ENCODE peak calls at places on chromosomes 6 and 20, in nine cellular contexts. X is AG10803; S is brain microvascular endothelial cell; T is activated naive CD4-positive, alpha-beta T cell; D is IMR-90; J is activated CD8-positive, alpha-beta T cell treated with anti-CD3 and anti-CD28 coated beads for 36 hours; H is amniotic stem cell; I is astrocyte of the hippocampus; K is NCI-H1436 treated with DMSO at 0.1 percent for 48 hours. Z is an unnamed sample.

GRCh38 chr6:41103792-41104324 is 31.1 kb downstream of the NFYA start:
- DNase-seq in H (no peak), T (no peak), X (no peak), D (no peak), I (no peak), J (no peak), S (no peak), K (no peak), Z (no peak)

GRCh38 chr6:5506575-5506974 is 245.3 kb downstream of the FARS2 start:
- DNase-seq in X (no peak), H (no peak), T (no peak), J (no peak), K (no peak), I (no peak), D (no peak), S (no peak), Z (no peak)

GRCh38 chr6:29958046-29958445 is 15.7 kb downstream of the HLA-A start:
- DNase-seq in J (no peak), D (no peak), H (no peak), T (no peak), X (no peak), S (no peak), I (no peak), K (no peak), Z (no peak)

GRCh38 chr6:21396313-21396712 is 197.2 kb upstream of the SOX4 start:
- DNase-seq in H (no peak), J (no peak), D (peak), K (no peak), I (peak), T (no peak), X (peak), S (peak), Z (no peak)

GRCh38 chr6:167855825-167856425 is 29.2 kb downstream of the AFDN start:
- DNase-seq in K (no peak), X (peak), H (peak), S (peak), J (no peak), T (no peak), I (peak), D (peak), Z (no peak)

GRCh38 chr6:7469696-7470095 is 71.8 kb upstream of the DSP start:
- DNase-seq in X (peak), K (no peak), I (peak), T (no peak), H (no peak), D (peak), J (no peak), S (no peak), Z (no peak)

GRCh38 chr20:41617059-41617921 is 887 bp downstream of the CHD6 start:
- DNase-seq in S (peak), T (no peak), J (peak), K (no peak), I (peak), H (no peak), D (peak), X (peak), Z (peak)

GRCh38 chr20:60271597-60271996 is 313.4 kb downstream of the CDH26 start:
- DNase-seq in S (no peak), H (no peak), T (no peak), D (peak), X (no peak), K (no peak), J (no peak), I (peak), Z (no peak)

GRCh38 chr6:26394289-26394688 is 7.8 kb upstream of the BTN3A1 start:
- DNase-seq in D (peak), H (peak), J (no peak), X (peak), I (peak), K (no peak), S (peak), T (no peak), Z (no peak)

GRCh38 chr20:47540443-47541354 is 39.0 kb downstream of the NCOA3 start:
- DNase-seq in D (peak), K (no peak), X (no peak), T (no peak), S (no peak), I (no peak), H (no peak), J (peak), Z (no peak)

GRCh38 chr6:166417285-166417691 is 34.5 kb upstream of the MPC1 start:
- DNase-seq in H (no peak), K (no peak), S (no peak), I (no peak), D (no peak), J (peak), T (no peak), X (no peak), Z (no peak)

GRCh38 chr6:90938116-90938515 is 351.2 kb upstream of the MAP3K7 start:
- DNase-seq in D (no peak), T (no peak), S (no peak), H (no peak), J (no peak), K (no peak), I (peak), X (peak), Z (no peak)

GRCh38 chr6:115613488-115613887 is 447.2 kb downstream of the FRK start:
- DNase-seq in H (peak), J (no peak), X (peak), I (peak), D (peak), K (no peak), S (no peak), T (no peak), Z (no peak)

Z was measured in lung.